ENCODE peak calls at places on chromosomes 1 and 21, in nine cellular contexts. Y, F, Q, M, Z, A, I, X and L are unnamed samples.

GRCh38 chr21:42262826-42263225 is 43.9 kb downstream of the ABCG1 start:
- DNase-seq in Y (no peak), F (no peak), Q (no peak), M (peak; percentile 65), Z (no peak), A (no peak), I (no peak), X (no peak), L (peak; percentile 36)

GRCh38 chr1:77545970-77546369 is 136.5 kb downstream of the ZZZ3 start:
- DNase-seq in Y (no peak), F (no peak), Q (no peak), M (no peak), Z (no peak), A (no peak), I (no peak), X (no peak), L (no peak)

GRCh38 chr1:223780926-223781325 is 64.8 kb downstream of the TP53BP2 start:
- DNase-seq in Y (no peak), F (no peak), Q (peak; percentile 89), M (no peak), Z (no peak), A (no peak), I (no peak), X (no peak), L (no peak)

GRCh38 chr1:232578681-232579195 is 51.2 kb downstream of the SIPA1L2 start:
- DNase-seq in Y (no peak), F (no peak), Q (no peak), M (no peak), Z (no peak), A (no peak), I (no peak), X (no peak), L (no peak)

GRCh38 chr1:103056423-103056822 is 51.9 kb downstream of the COL11A1 start:
- DNase-seq in Y (no peak), F (no peak), Q (no peak), M (no peak), Z (no peak), A (peak; percentile 55), I (no peak), X (no peak), L (no peak)

GRCh38 chr1:26360051-26360806 is 6.3 kb upstream of the CRYBG2 start:
- DNase-seq in Y (no peak), F (peak; percentile 49), Q (no peak), M (no peak), Z (no peak), A (no peak), I (no peak), X (peak; percentile 19), L (peak; percentile 53)

GRCh38 chr1:115408489-115409002 is 70.5 kb upstream of the NGF start:
- DNase-seq in Y (no peak), F (no peak), Q (peak; percentile 85), M (no peak), Z (no peak), A (no peak), I (no peak), X (no peak), L (no peak)

GRCh38 chr1:182143825-182144661 is 82.5 kb upstream of the ZNF648 start:
- DNase-seq in Y (peak; percentile 82), F (no peak), Q (peak; percentile 71), M (no peak), Z (no peak), A (no peak), I (peak; percentile 90), X (no peak), L (peak; percentile 70)

GRCh38 chr1:71089536-71090270 is 8.9 kb upstream of the ZRANB2 start:
- DNase-seq in Y (no peak), F (no peak), Q (no peak), M (no peak), Z (no peak), A (peak; percentile 51), I (no peak), X (no peak), L (no peak)

GRCh38 chr21:28602581-28602980 is 390.1 kb downstream of the LTN1 start:
- DNase-seq in Y (no peak), F (no peak), Q (no peak), M (no peak), Z (no peak), A (no peak), I (no peak), X (no peak), L (no peak)

GRCh38 chr1:10909697-10910489 is 102.6 kb upstream of the TARDBP start:
- DNase-seq in Y (no peak), F (peak; percentile 43), Q (peak; percentile 88), M (no peak), Z (peak; percentile 52), A (no peak), I (peak; percentile 88), X (peak; percentile 61), L (peak; percentile 78)

GRCh38 chr1:161511018-161511755 is 5.9 kb downstream of the FCGR2A start:
- DNase-seq in Y (no peak), F (no peak), Q (peak; percentile 80), M (no peak), Z (no peak), A (no peak), I (no peak), X (no peak), L (no peak)

GRCh38 chr1:37502104-37502503 is 12.5 kb downstream of the MEAF6 start:
- DNase-seq in Y (no peak), F (no peak), Q (no peak), M (no peak), Z (no peak), A (no peak), I (no peak), X (no peak), L (no peak)

GRCh38 chr1:158058339-158059025 is 65.0 kb downstream of the KIRREL1 start:
- DNase-seq in Y (no peak), F (no peak), Q (peak; percentile 100), M (no peak), Z (no peak), A (no peak), I (peak; percentile 38), X (no peak), L (no peak)

GRCh38 chr1:171251042-171251740 is 2.9 kb downstream of the FMO1 start:
- DNase-seq in Y (no peak), F (no peak), Q (peak; percentile 66), M (no peak), Z (no peak), A (no peak), I (peak; percentile 75), X (no peak), L (peak; percentile 56)

GRCh38 chr1:23376890-23377811 is 7.5 kb upstream of the ZNF436 start:
- DNase-seq in Y (no peak), F (no peak), Q (no peak), M (no peak), Z (no peak), A (no peak), I (no peak), X (no peak), L (peak; percentile 48)

GRCh38 chr1:231594123-231594522 is 32.5 kb upstream of the DISC1 start:
- DNase-seq in Y (no peak), F (no peak), Q (no peak), M (no peak), Z (no peak), A (no peak), I (no peak), X (no peak), L (no peak)

GRCh38 chr1:33420870-33421775 is 9.8 kb downstream of the PHC2 start:
- DNase-seq in Y (no peak), F (no peak), Q (no peak), M (no peak), Z (no peak), A (no peak), I (no peak), X (no peak), L (no peak)

GRCh38 chr1:227897704-227898438 is 49.9 kb downstream of the WNT9A start:
- DNase-seq in Y (no peak), F (no peak), Q (no peak), M (peak; percentile 10), Z (no peak), A (no peak), I (peak; percentile 47), X (no peak), L (peak; percentile 4)

GRCh38 chr1:236685917-236686814 is at the start of gene ACTN2:
- DNase-seq in Y (peak; percentile 26), F (peak; percentile 24), Q (peak; percentile 83), M (peak; percentile 33), Z (no peak), A (no peak), I (peak; percentile 80), X (peak; percentile 15), L (peak; percentile 40)

GRCh38 chr1:77412794-77413530 is 131.1 kb downstream of the AK5 start:
- DNase-seq in Y (no peak), F (no peak), Q (no peak), M (no peak), Z (no peak), A (no peak), I (no peak), X (no peak), L (no peak)

GRCh38 chr1:17212487-17213121 is 7.7 kb downstream of the PADI1 start:
- DNase-seq in Y (no peak), F (no peak), Q (peak; percentile 41), M (no peak), Z (peak; percentile 19), A (no peak), I (peak; percentile 85), X (peak; percentile 46), L (no peak)

GRCh38 chr21:39651206-39651605 is 38.5 kb downstream of the B3GALT5 start:
- DNase-seq in Y (no peak), F (no peak), Q (no peak), M (no peak), Z (no peak), A (no peak), I (no peak), X (no peak), L (no peak)

GRCh38 chr21:29072873-29073221 is 601 bp downstream of the CCT8 start:
- DNase-seq in Y (no peak), F (no peak), Q (peak; percentile 59), M (no peak), Z (no peak), A (no peak), I (no peak), X (no peak), L (no peak)

GRCh38 chr1:167454929-167455785 is 63.2 kb downstream of the CD247 start:
- DNase-seq in Y (peak; percentile 22), F (peak; percentile 66), Q (peak; percentile 68), M (no peak), Z (peak; percentile 46), A (no peak), I (peak; percentile 94), X (peak; percentile 52), L (peak; percentile 77)

GRCh38 chr1:158145173-158145719 is 35.4 kb upstream of the CD1D start:
- DNase-seq in Y (peak; percentile 39), F (no peak), Q (no peak), M (no peak), Z (no peak), A (no peak), I (no peak), X (no peak), L (no peak)

GRCh38 chr1:55055084-55055882 is 15.9 kb downstream of the PCSK9 start:
- DNase-seq in Y (no peak), F (no peak), Q (no peak), M (no peak), Z (no peak), A (no peak), I (no peak), X (no peak), L (no peak)

GRCh38 chr1:45815667-45816458 is 12.5 kb downstream of the MAST2 start:
- DNase-seq in Y (no peak), F (no peak), Q (no peak), M (no peak), Z (no peak), A (no peak), I (no peak), X (no peak), L (no peak)